ENCODE peak calls at places on chromosomes 13 and 19, in nine cellular contexts. One of them, this sample, is unnamed.

GRCh38 chr13:46179576-46180368 is 2.2 kb downstream of the LCP1 start:
- DNase-seq in mucosa of descending colon: peak; percentile 58
- DNase-seq in neural crest cell: no peak
- DNase-seq in astrocyte: no peak
- DNase-seq in tibial artery: peak; percentile 70
- DNase-seq in fibroblast of the aortic adventitia: no peak
- DNase-seq in hepatocyte: no peak
- DNase-seq in activated B cell treated with CpG ODN at 0.5 μM for 24 hours: peak; percentile 48
- DNase-seq in glutamatergic neuron: no peak
- DNase-seq in this sample: no peak

GRCh38 chr19:37077929-37078716 is at the start of gene ZNF420:
- DNase-seq in activated B cell treated with CpG ODN at 0.5 μM for 24 hours: peak; percentile 83
- DNase-seq in astrocyte: peak; percentile 93
- DNase-seq in hepatocyte: peak; percentile 96
- DNase-seq in glutamatergic neuron: peak; percentile 96
- DNase-seq in mucosa of descending colon: peak; percentile 94
- DNase-seq in fibroblast of the aortic adventitia: peak; percentile 95
- DNase-seq in tibial artery: peak; percentile 91
- DNase-seq in neural crest cell: peak; percentile 81
- DNase-seq in this sample: peak; percentile 92

GRCh38 chr13:35879111-35879510 is 252.1 kb downstream of the DCLK1 start:
- DNase-seq in tibial artery: no peak
- DNase-seq in glutamatergic neuron: no peak
- DNase-seq in activated B cell treated with CpG ODN at 0.5 μM for 24 hours: no peak
- DNase-seq in neural crest cell: no peak
- DNase-seq in fibroblast of the aortic adventitia: no peak
- DNase-seq in mucosa of descending colon: no peak
- DNase-seq in hepatocyte: no peak
- DNase-seq in astrocyte: no peak
- DNase-seq in this sample: no peak

GRCh38 chr19:40744554-40745401 is 5.5 kb downstream of the ACTMAP start:
- DNase-seq in tibial artery: no peak
- DNase-seq in mucosa of descending colon: no peak
- DNase-seq in astrocyte: no peak
- DNase-seq in hepatocyte: peak; percentile 49
- DNase-seq in activated B cell treated with CpG ODN at 0.5 μM for 24 hours: no peak
- DNase-seq in glutamatergic neuron: no peak
- DNase-seq in neural crest cell: no peak
- DNase-seq in fibroblast of the aortic adventitia: no peak
- DNase-seq in this sample: no peak

GRCh38 chr19:1880611-1881392 is 4.5 kb downstream of the ABHD17A start:
- DNase-seq in astrocyte: no peak
- DNase-seq in tibial artery: no peak
- DNase-seq in activated B cell treated with CpG ODN at 0.5 μM for 24 hours: no peak
- DNase-seq in neural crest cell: no peak
- DNase-seq in glutamatergic neuron: no peak
- DNase-seq in hepatocyte: no peak
- DNase-seq in mucosa of descending colon: peak; percentile 34
- DNase-seq in fibroblast of the aortic adventitia: no peak
- DNase-seq in this sample: no peak

GRCh38 chr13:41405367-41405766 is 52.0 kb upstream of the RGCC start:
- DNase-seq in neural crest cell: no peak
- DNase-seq in glutamatergic neuron: no peak
- DNase-seq in fibroblast of the aortic adventitia: no peak
- DNase-seq in activated B cell treated with CpG ODN at 0.5 μM for 24 hours: no peak
- DNase-seq in tibial artery: no peak
- DNase-seq in hepatocyte: no peak
- DNase-seq in mucosa of descending colon: no peak
- DNase-seq in astrocyte: no peak
- DNase-seq in this sample: no peak

GRCh38 chr19:42378225-42378929 is 11.7 kb downstream of the CNFN start:
- DNase-seq in hepatocyte: peak; percentile 54
- DNase-seq in astrocyte: no peak
- DNase-seq in tibial artery: no peak
- DNase-seq in fibroblast of the aortic adventitia: no peak
- DNase-seq in glutamatergic neuron: no peak
- DNase-seq in activated B cell treated with CpG ODN at 0.5 μM for 24 hours: no peak
- DNase-seq in neural crest cell: no peak
- DNase-seq in mucosa of descending colon: no peak
- DNase-seq in this sample: no peak

GRCh38 chr13:94369862-94370491 is 109.5 kb downstream of the DCT start:
- DNase-seq in activated B cell treated with CpG ODN at 0.5 μM for 24 hours: no peak
- DNase-seq in glutamatergic neuron: no peak
- DNase-seq in fibroblast of the aortic adventitia: peak; percentile 52
- DNase-seq in neural crest cell: no peak
- DNase-seq in mucosa of descending colon: no peak
- DNase-seq in hepatocyte: no peak
- DNase-seq in astrocyte: peak; percentile 22
- DNase-seq in tibial artery: no peak
- DNase-seq in this sample: no peak

GRCh38 chr19:35045667-35046300 is 4.3 kb downstream of the HPN start:
- DNase-seq in astrocyte: no peak
- DNase-seq in activated B cell treated with CpG ODN at 0.5 μM for 24 hours: no peak
- DNase-seq in mucosa of descending colon: no peak
- DNase-seq in tibial artery: peak; percentile 39
- DNase-seq in hepatocyte: peak; percentile 19
- DNase-seq in neural crest cell: no peak
- DNase-seq in glutamatergic neuron: no peak
- DNase-seq in fibroblast of the aortic adventitia: no peak
- DNase-seq in this sample: peak; percentile 59

GRCh38 chr13:24038846-24039330 is 121.6 kb upstream of the SPATA13 start:
- DNase-seq in hepatocyte: no peak
- DNase-seq in neural crest cell: peak; percentile 23
- DNase-seq in fibroblast of the aortic adventitia: peak; percentile 11
- DNase-seq in astrocyte: peak; percentile 86
- DNase-seq in tibial artery: no peak
- DNase-seq in glutamatergic neuron: no peak
- DNase-seq in activated B cell treated with CpG ODN at 0.5 μM for 24 hours: no peak
- DNase-seq in mucosa of descending colon: no peak
- DNase-seq in this sample: peak; percentile 77

GRCh38 chr13:79869326-79869725 is 388.4 kb downstream of the NDFIP2 start:
- DNase-seq in hepatocyte: peak; percentile 65
- DNase-seq in mucosa of descending colon: no peak
- DNase-seq in fibroblast of the aortic adventitia: no peak
- DNase-seq in tibial artery: no peak
- DNase-seq in activated B cell treated with CpG ODN at 0.5 μM for 24 hours: no peak
- DNase-seq in glutamatergic neuron: no peak
- DNase-seq in astrocyte: peak; percentile 21
- DNase-seq in neural crest cell: no peak
- DNase-seq in this sample: no peak

GRCh38 chr13:25080773-25081172 is 15.2 kb upstream of the PABPC3 start:
- DNase-seq in tibial artery: no peak
- DNase-seq in fibroblast of the aortic adventitia: no peak
- DNase-seq in neural crest cell: no peak
- DNase-seq in astrocyte: no peak
- DNase-seq in glutamatergic neuron: no peak
- DNase-seq in activated B cell treated with CpG ODN at 0.5 μM for 24 hours: no peak
- DNase-seq in hepatocyte: no peak
- DNase-seq in mucosa of descending colon: no peak
- DNase-seq in this sample: no peak

GRCh38 chr19:11480081-11480926 is 542 bp downstream of the ELAVL3 start:
- DNase-seq in astrocyte: no peak
- DNase-seq in neural crest cell: peak; percentile 23
- DNase-seq in hepatocyte: no peak
- DNase-seq in glutamatergic neuron: peak; percentile 78
- DNase-seq in fibroblast of the aortic adventitia: no peak
- DNase-seq in activated B cell treated with CpG ODN at 0.5 μM for 24 hours: no peak
- DNase-seq in mucosa of descending colon: no peak
- DNase-seq in tibial artery: no peak
- DNase-seq in this sample: no peak

GRCh38 chr19:43499042-43499441 is 5.5 kb downstream of the PHLDB3 start:
- DNase-seq in tibial artery: no peak
- DNase-seq in neural crest cell: no peak
- DNase-seq in activated B cell treated with CpG ODN at 0.5 μM for 24 hours: no peak
- DNase-seq in mucosa of descending colon: no peak
- DNase-seq in glutamatergic neuron: no peak
- DNase-seq in hepatocyte: peak; percentile 58
- DNase-seq in fibroblast of the aortic adventitia: no peak
- DNase-seq in astrocyte: no peak
- DNase-seq in this sample: no peak

GRCh38 chr19:58468216-58468839 is 1.4 kb downstream of the ZNF324 start:
- DNase-seq in glutamatergic neuron: no peak
- DNase-seq in hepatocyte: no peak
- DNase-seq in neural crest cell: no peak
- DNase-seq in mucosa of descending colon: no peak
- DNase-seq in fibroblast of the aortic adventitia: no peak
- DNase-seq in activated B cell treated with CpG ODN at 0.5 μM for 24 hours: no peak
- DNase-seq in astrocyte: no peak
- DNase-seq in tibial artery: no peak
- DNase-seq in this sample: no peak

GRCh38 chr19:28012361-28012760 is 1200.6 kb downstream of the UQCRFS1 start:
- DNase-seq in astrocyte: no peak
- DNase-seq in glutamatergic neuron: no peak
- DNase-seq in mucosa of descending colon: no peak
- DNase-seq in tibial artery: no peak
- DNase-seq in fibroblast of the aortic adventitia: no peak
- DNase-seq in neural crest cell: no peak
- DNase-seq in hepatocyte: no peak
- DNase-seq in activated B cell treated with CpG ODN at 0.5 μM for 24 hours: no peak
- DNase-seq in this sample: no peak

GRCh38 chr13:74465279-74465678 is 331.1 kb upstream of the KLF12 start:
- DNase-seq in hepatocyte: no peak
- DNase-seq in fibroblast of the aortic adventitia: no peak
- DNase-seq in neural crest cell: no peak
- DNase-seq in activated B cell treated with CpG ODN at 0.5 μM for 24 hours: no peak
- DNase-seq in astrocyte: no peak
- DNase-seq in tibial artery: no peak
- DNase-seq in glutamatergic neuron: peak; percentile 22
- DNase-seq in mucosa of descending colon: no peak
- DNase-seq in this sample: no peak

DNA sequence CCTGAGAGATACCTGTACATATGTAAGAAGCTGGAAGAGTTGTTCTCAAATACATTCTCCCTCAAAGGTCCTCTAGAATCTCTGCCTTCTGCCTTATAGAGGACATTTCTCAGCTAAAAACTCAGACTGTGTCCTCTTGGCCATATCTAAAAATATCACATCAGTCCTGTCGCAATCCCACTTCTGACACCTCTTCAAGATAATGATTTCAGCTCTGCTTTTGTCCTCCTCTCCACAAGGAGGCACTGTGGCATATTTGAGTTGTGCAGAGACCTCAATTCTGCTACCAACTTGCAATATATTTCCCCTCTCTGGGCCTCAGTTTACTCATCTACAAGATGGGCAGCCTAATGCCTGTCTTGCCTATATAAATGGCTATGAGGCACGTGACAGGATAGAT is 16.6 kb downstream of the ADAMTS10 start:
- DNase-seq in glutamatergic neuron: no peak
- DNase-seq in neural crest cell: no peak
- DNase-seq in tibial artery: no peak
- DNase-seq in mucosa of descending colon: no peak
- DNase-seq in astrocyte: no peak
- DNase-seq in hepatocyte: no peak
- DNase-seq in fibroblast of the aortic adventitia: peak; percentile 45
- DNase-seq in activated B cell treated with CpG ODN at 0.5 μM for 24 hours: no peak
- DNase-seq in this sample: no peak
- TF ChIP-seq CTCF in glutamatergic neuron: peak; percentile 10
- TF ChIP-seq CTCF in neural crest cell: peak; percentile 35
- TF ChIP-seq CTCF in tibial artery: peak; percentile 21
- TF ChIP-seq CTCF in mucosa of descending colon: no peak
- TF ChIP-seq CTCF in astrocyte: peak; percentile 14
- TF ChIP-seq CTCF in hepatocyte: peak; percentile 16
- TF ChIP-seq CTCF in fibroblast of the aortic adventitia: peak; percentile 34
- TF ChIP-seq CTCF in activated B cell treated with CpG ODN at 0.5 μM for 24 hours: no peak
- TF ChIP-seq CTCF in this sample: peak; percentile 60

GRCh38 chr13:51924756-51925544 is 63.2 kb downstream of the CCDC70 start:
- DNase-seq in neural crest cell: no peak
- DNase-seq in activated B cell treated with CpG ODN at 0.5 μM for 24 hours: no peak
- DNase-seq in tibial artery: no peak
- DNase-seq in glutamatergic neuron: no peak
- DNase-seq in astrocyte: no peak
- DNase-seq in fibroblast of the aortic adventitia: no peak
- DNase-seq in mucosa of descending colon: no peak
- DNase-seq in hepatocyte: no peak
- DNase-seq in this sample: no peak

GRCh38 chr13:51921790-51922740 is 60.3 kb downstream of the CCDC70 start:
- DNase-seq in hepatocyte: no peak
- DNase-seq in glutamatergic neuron: no peak
- DNase-seq in activated B cell treated with CpG ODN at 0.5 μM for 24 hours: no peak
- DNase-seq in fibroblast of the aortic adventitia: no peak
- DNase-seq in neural crest cell: no peak
- DNase-seq in tibial artery: no peak
- DNase-seq in mucosa of descending colon: no peak
- DNase-seq in astrocyte: no peak
- DNase-seq in this sample: no peak

GRCh38 chr13:51925865-51926527 is 64.2 kb downstream of the CCDC70 start:
- DNase-seq in mucosa of descending colon: no peak
- DNase-seq in fibroblast of the aortic adventitia: no peak
- DNase-seq in hepatocyte: no peak
- DNase-seq in astrocyte: no peak
- DNase-seq in glutamatergic neuron: no peak
- DNase-seq in activated B cell treated with CpG ODN at 0.5 μM for 24 hours: no peak
- DNase-seq in tibial artery: no peak
- DNase-seq in neural crest cell: no peak
- DNase-seq in this sample: no peak

GRCh38 chr13:51922771-51923480 is 61.2 kb downstream of the CCDC70 start:
- DNase-seq in fibroblast of the aortic adventitia: no peak
- DNase-seq in neural crest cell: no peak
- DNase-seq in tibial artery: no peak
- DNase-seq in hepatocyte: no peak
- DNase-seq in mucosa of descending colon: no peak
- DNase-seq in glutamatergic neuron: no peak
- DNase-seq in astrocyte: no peak
- DNase-seq in activated B cell treated with CpG ODN at 0.5 μM for 24 hours: no peak
- DNase-seq in this sample: no peak

GRCh38 chr13:51923983-51924539 is 62.3 kb downstream of the CCDC70 start:
- DNase-seq in glutamatergic neuron: no peak
- DNase-seq in astrocyte: no peak
- DNase-seq in hepatocyte: no peak
- DNase-seq in activated B cell treated with CpG ODN at 0.5 μM for 24 hours: no peak
- DNase-seq in tibial artery: no peak
- DNase-seq in fibroblast of the aortic adventitia: no peak
- DNase-seq in neural crest cell: no peak
- DNase-seq in mucosa of descending colon: no peak
- DNase-seq in this sample: no peak
- TF ChIP-seq CTCF in glutamatergic neuron: peak; percentile 30
- TF ChIP-seq CTCF in astrocyte: peak; percentile 31
- TF ChIP-seq CTCF in hepatocyte: no peak
- TF ChIP-seq CTCF in activated B cell treated with CpG ODN at 0.5 μM for 24 hours: no peak
- TF ChIP-seq CTCF in tibial artery: no peak
- TF ChIP-seq CTCF in fibroblast of the aortic adventitia: peak; percentile 20
- TF ChIP-seq CTCF in neural crest cell: peak; percentile 45
- TF ChIP-seq CTCF in mucosa of descending colon: no peak
- TF ChIP-seq CTCF in this sample: peak; percentile 53

GRCh38 chr13:87570669-87571068 is 100.5 kb upstream of the SLITRK5 start:
- DNase-seq in tibial artery: no peak
- DNase-seq in mucosa of descending colon: no peak
- DNase-seq in astrocyte: no peak
- DNase-seq in fibroblast of the aortic adventitia: no peak
- DNase-seq in activated B cell treated with CpG ODN at 0.5 μM for 24 hours: no peak
- DNase-seq in neural crest cell: no peak
- DNase-seq in glutamatergic neuron: no peak
- DNase-seq in hepatocyte: no peak
- DNase-seq in this sample: no peak
- TF ChIP-seq CTCF in tibial artery: no peak
- TF ChIP-seq CTCF in mucosa of descending colon: no peak
- TF ChIP-seq CTCF in astrocyte: no peak
- TF ChIP-seq CTCF in fibroblast of the aortic adventitia: no peak
- TF ChIP-seq CTCF in activated B cell treated with CpG ODN at 0.5 μM for 24 hours: no peak
- TF ChIP-seq CTCF in neural crest cell: no peak
- TF ChIP-seq CTCF in glutamatergic neuron: no peak
- TF ChIP-seq CTCF in hepatocyte: no peak
- TF ChIP-seq CTCF in this sample: no peak

GRCh38 chr13:59178344-59178743 is 985.4 kb downstream of the DIAPH3 start:
- DNase-seq in tibial artery: no peak
- DNase-seq in astrocyte: no peak
- DNase-seq in fibroblast of the aortic adventitia: peak; percentile 6
- DNase-seq in neural crest cell: no peak
- DNase-seq in glutamatergic neuron: no peak
- DNase-seq in activated B cell treated with CpG ODN at 0.5 μM for 24 hours: no peak
- DNase-seq in mucosa of descending colon: no peak
- DNase-seq in hepatocyte: no peak
- DNase-seq in this sample: no peak
- TF ChIP-seq CTCF in tibial artery: no peak
- TF ChIP-seq CTCF in astrocyte: no peak
- TF ChIP-seq CTCF in fibroblast of the aortic adventitia: peak; percentile 25
- TF ChIP-seq CTCF in neural crest cell: no peak
- TF ChIP-seq CTCF in glutamatergic neuron: no peak
- TF ChIP-seq CTCF in activated B cell treated with CpG ODN at 0.5 μM for 24 hours: no peak
- TF ChIP-seq CTCF in mucosa of descending colon: no peak
- TF ChIP-seq CTCF in hepatocyte: peak; percentile 25
- TF ChIP-seq CTCF in this sample: peak; percentile 33